ENCODE peak calls at places on chromosomes 5 and 9, in six cellular contexts. One of them, this sample, is unnamed.
A peak's percentile ranks its signal among the peaks of the same experiment; 100 is the strongest.

GRCh38 chr9:101388507-101388993 is 3.7 kb upstream of the BAAT start:
- DNase-seq in suprapubic skin: no peak
- DNase-seq in epithelial cell of esophagus: peak; percentile 33
- DNase-seq in GM12878: no peak
- DNase-seq in body of pancreas: no peak
- DNase-seq in activated CD8-positive, alpha-beta T cell treated with anti-CD3 and anti-CD28 coated beads for 36 hours: no peak
- DNase-seq in this sample: no peak

GRCh38 chr5:116442095-116442534 is 132.5 kb downstream of the SEMA6A start:
- DNase-seq in suprapubic skin: no peak
- DNase-seq in activated CD8-positive, alpha-beta T cell treated with anti-CD3 and anti-CD28 coated beads for 36 hours: no peak
- DNase-seq in GM12878: no peak
- DNase-seq in body of pancreas: peak; percentile 47
- DNase-seq in epithelial cell of esophagus: peak; percentile 79
- DNase-seq in this sample: no peak

GRCh38 chr5:84036842-84037241 is 316.2 kb upstream of the HAPLN1 start:
- DNase-seq in body of pancreas: no peak
- DNase-seq in epithelial cell of esophagus: no peak
- DNase-seq in GM12878: no peak
- DNase-seq in suprapubic skin: no peak
- DNase-seq in activated CD8-positive, alpha-beta T cell treated with anti-CD3 and anti-CD28 coated beads for 36 hours: no peak
- DNase-seq in this sample: no peak

GRCh38 chr9:77210116-77210515 is 32.8 kb downstream of the VPS13A start:
- DNase-seq in body of pancreas: no peak
- DNase-seq in GM12878: no peak
- DNase-seq in epithelial cell of esophagus: no peak
- DNase-seq in activated CD8-positive, alpha-beta T cell treated with anti-CD3 and anti-CD28 coated beads for 36 hours: no peak
- DNase-seq in suprapubic skin: no peak
- DNase-seq in this sample: no peak

GRCh38 chr5:124206540-124206939 is 539.9 kb downstream of the ZNF608 start:
- DNase-seq in suprapubic skin: no peak
- DNase-seq in activated CD8-positive, alpha-beta T cell treated with anti-CD3 and anti-CD28 coated beads for 36 hours: no peak
- DNase-seq in body of pancreas: no peak
- DNase-seq in GM12878: no peak
- DNase-seq in epithelial cell of esophagus: no peak
- DNase-seq in this sample: no peak

GRCh38 chr5:81922790-81923398 is 48.9 kb upstream of the ATG10 start:
- DNase-seq in epithelial cell of esophagus: no peak
- DNase-seq in body of pancreas: no peak
- DNase-seq in GM12878: peak; percentile 30
- DNase-seq in suprapubic skin: no peak
- DNase-seq in activated CD8-positive, alpha-beta T cell treated with anti-CD3 and anti-CD28 coated beads for 36 hours: no peak
- DNase-seq in this sample: no peak

GRCh38 chr5:129271309-129271708 is 176.8 kb downstream of the ISOC1 start:
- DNase-seq in epithelial cell of esophagus: peak; percentile 52
- DNase-seq in activated CD8-positive, alpha-beta T cell treated with anti-CD3 and anti-CD28 coated beads for 36 hours: no peak
- DNase-seq in suprapubic skin: no peak
- DNase-seq in GM12878: no peak
- DNase-seq in body of pancreas: no peak
- DNase-seq in this sample: no peak

GRCh38 chr5:114657342-114658130 is 295.7 kb downstream of the KCNN2 start:
- DNase-seq in body of pancreas: no peak
- DNase-seq in suprapubic skin: no peak
- DNase-seq in GM12878: no peak
- DNase-seq in activated CD8-positive, alpha-beta T cell treated with anti-CD3 and anti-CD28 coated beads for 36 hours: no peak
- DNase-seq in epithelial cell of esophagus: no peak
- DNase-seq in this sample: no peak

GRCh38 chr9:111983484-111983908 is 86.9 kb downstream of the UGCG start:
- DNase-seq in activated CD8-positive, alpha-beta T cell treated with anti-CD3 and anti-CD28 coated beads for 36 hours: peak; percentile 34
- DNase-seq in epithelial cell of esophagus: no peak
- DNase-seq in suprapubic skin: peak; percentile 17
- DNase-seq in GM12878: peak; percentile 94
- DNase-seq in body of pancreas: no peak
- DNase-seq in this sample: no peak

GRCh38 chr5:96664669-96665068 is 2.5 kb downstream of the CAST start:
- DNase-seq in suprapubic skin: no peak
- DNase-seq in body of pancreas: no peak
- DNase-seq in epithelial cell of esophagus: no peak
- DNase-seq in activated CD8-positive, alpha-beta T cell treated with anti-CD3 and anti-CD28 coated beads for 36 hours: no peak
- DNase-seq in GM12878: no peak
- DNase-seq in this sample: no peak

GRCh38 chr5:82594097-82594496 is 315.9 kb upstream of the RPS23 start:
- DNase-seq in body of pancreas: no peak
- DNase-seq in activated CD8-positive, alpha-beta T cell treated with anti-CD3 and anti-CD28 coated beads for 36 hours: no peak
- DNase-seq in GM12878: no peak
- DNase-seq in epithelial cell of esophagus: peak; percentile 50
- DNase-seq in suprapubic skin: no peak
- DNase-seq in this sample: no peak

GRCh38 chr5:80186634-80187033 is 69.2 kb downstream of the SERINC5 start:
- DNase-seq in epithelial cell of esophagus: peak; percentile 91
- DNase-seq in activated CD8-positive, alpha-beta T cell treated with anti-CD3 and anti-CD28 coated beads for 36 hours: peak; percentile 39
- DNase-seq in GM12878: no peak
- DNase-seq in body of pancreas: peak; percentile 18
- DNase-seq in suprapubic skin: no peak
- DNase-seq in this sample: no peak

GRCh38 chr5:160833806-160834205 is 18.2 kb downstream of the ATP10B start:
- DNase-seq in GM12878: no peak
- DNase-seq in suprapubic skin: no peak
- DNase-seq in body of pancreas: no peak
- DNase-seq in activated CD8-positive, alpha-beta T cell treated with anti-CD3 and anti-CD28 coated beads for 36 hours: no peak
- DNase-seq in epithelial cell of esophagus: peak; percentile 59
- DNase-seq in this sample: no peak

GRCh38 chr9:89309166-89309565 is 1.8 kb upstream of the CKS2 start:
- DNase-seq in GM12878: no peak
- DNase-seq in activated CD8-positive, alpha-beta T cell treated with anti-CD3 and anti-CD28 coated beads for 36 hours: no peak
- DNase-seq in body of pancreas: no peak
- DNase-seq in suprapubic skin: no peak
- DNase-seq in epithelial cell of esophagus: no peak
- DNase-seq in this sample: no peak

GRCh38 chr9:123823194-123823947 is 106.6 kb downstream of the DENND1A start:
- DNase-seq in suprapubic skin: no peak
- DNase-seq in activated CD8-positive, alpha-beta T cell treated with anti-CD3 and anti-CD28 coated beads for 36 hours: no peak
- DNase-seq in GM12878: no peak
- DNase-seq in epithelial cell of esophagus: no peak
- DNase-seq in body of pancreas: no peak
- DNase-seq in this sample: no peak

GRCh38 chr5:159901772-159902171 is 14.5 kb upstream of the ADRA1B start:
- DNase-seq in GM12878: no peak
- DNase-seq in activated CD8-positive, alpha-beta T cell treated with anti-CD3 and anti-CD28 coated beads for 36 hours: no peak
- DNase-seq in suprapubic skin: no peak
- DNase-seq in body of pancreas: no peak
- DNase-seq in epithelial cell of esophagus: no peak
- DNase-seq in this sample: no peak

GRCh38 chr5:157571357-157571827 is 4.2 kb downstream of the ADAM19 start:
- DNase-seq in body of pancreas: peak; percentile 17
- DNase-seq in GM12878: peak; percentile 75
- DNase-seq in epithelial cell of esophagus: no peak
- DNase-seq in suprapubic skin: no peak
- DNase-seq in activated CD8-positive, alpha-beta T cell treated with anti-CD3 and anti-CD28 coated beads for 36 hours: peak; percentile 41
- DNase-seq in this sample: no peak

GRCh38 chr5:40410231-40410861 is 269.4 kb upstream of the PTGER4 start:
- DNase-seq in epithelial cell of esophagus: peak; percentile 53
- DNase-seq in body of pancreas: peak; percentile 40
- DNase-seq in GM12878: no peak
- DNase-seq in activated CD8-positive, alpha-beta T cell treated with anti-CD3 and anti-CD28 coated beads for 36 hours: peak; percentile 80
- DNase-seq in suprapubic skin: no peak
- DNase-seq in this sample: no peak

GRCh38 chr9:99336531-99336930 is 114.4 kb downstream of the SEC61B start:
- DNase-seq in activated CD8-positive, alpha-beta T cell treated with anti-CD3 and anti-CD28 coated beads for 36 hours: no peak
- DNase-seq in suprapubic skin: no peak
- DNase-seq in body of pancreas: no peak
- DNase-seq in GM12878: no peak
- DNase-seq in epithelial cell of esophagus: peak; percentile 84
- DNase-seq in this sample: no peak

GRCh38 chr5:143806568-143806967 is 5.4 kb upstream of the HMHB1 start:
- DNase-seq in suprapubic skin: no peak
- DNase-seq in body of pancreas: no peak
- DNase-seq in activated CD8-positive, alpha-beta T cell treated with anti-CD3 and anti-CD28 coated beads for 36 hours: no peak
- DNase-seq in GM12878: peak; percentile 60
- DNase-seq in epithelial cell of esophagus: no peak
- DNase-seq in this sample: no peak

GRCh38 chr5:10655041-10655685 is 91.3 kb downstream of the ANKRD33B start:
- DNase-seq in epithelial cell of esophagus: peak; percentile 70
- DNase-seq in suprapubic skin: no peak
- DNase-seq in activated CD8-positive, alpha-beta T cell treated with anti-CD3 and anti-CD28 coated beads for 36 hours: no peak
- DNase-seq in body of pancreas: peak; percentile 1
- DNase-seq in GM12878: no peak
- DNase-seq in this sample: no peak

DNA sequence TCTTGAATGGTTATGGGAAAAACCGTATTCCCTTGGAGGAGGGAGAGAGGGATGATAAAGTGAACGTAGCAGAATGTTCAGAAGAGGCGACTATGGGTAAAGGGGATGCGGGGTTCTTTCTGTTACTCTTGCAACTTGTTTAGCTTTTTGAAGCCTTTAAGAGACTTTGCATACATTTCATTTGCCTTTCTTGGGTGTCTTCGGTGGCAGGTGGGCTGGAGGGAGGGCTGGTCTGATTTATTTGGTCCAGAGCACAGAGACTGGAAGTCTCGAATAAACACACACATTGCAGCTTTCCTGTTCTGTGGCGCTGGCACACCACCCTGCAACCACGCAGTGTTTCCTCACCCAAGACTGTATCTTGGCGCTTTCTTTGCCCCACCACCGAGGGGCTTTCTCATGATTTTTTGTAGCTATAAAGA is 23.2 kb downstream of the TTF1 start:
- DNase-seq in GM12878: no peak
- DNase-seq in activated CD8-positive, alpha-beta T cell treated with anti-CD3 and anti-CD28 coated beads for 36 hours: no peak
- DNase-seq in body of pancreas: no peak
- DNase-seq in suprapubic skin: no peak
- DNase-seq in epithelial cell of esophagus: no peak
- DNase-seq in this sample: no peak
- TF ChIP-seq CTCF in GM12878: no peak
- TF ChIP-seq CTCF in activated CD8-positive, alpha-beta T cell treated with anti-CD3 and anti-CD28 coated beads for 36 hours: no peak
- TF ChIP-seq CTCF in body of pancreas: no peak
- TF ChIP-seq CTCF in suprapubic skin: no peak
- TF ChIP-seq CTCF in epithelial cell of esophagus: no peak
- TF ChIP-seq CTCF in this sample: no peak

GRCh38 chr5:179406031-179406681 is 60.9 kb upstream of the ADAMTS2 start:
- DNase-seq in suprapubic skin: no peak
- DNase-seq in epithelial cell of esophagus: no peak
- DNase-seq in body of pancreas: peak; percentile 37
- DNase-seq in GM12878: no peak
- DNase-seq in activated CD8-positive, alpha-beta T cell treated with anti-CD3 and anti-CD28 coated beads for 36 hours: no peak
- DNase-seq in this sample: peak; percentile 83

GRCh38 chr5:179403426-179404147 is 58.3 kb upstream of the ADAMTS2 start:
- DNase-seq in suprapubic skin: no peak
- DNase-seq in activated CD8-positive, alpha-beta T cell treated with anti-CD3 and anti-CD28 coated beads for 36 hours: no peak
- DNase-seq in epithelial cell of esophagus: no peak
- DNase-seq in GM12878: no peak
- DNase-seq in body of pancreas: no peak
- DNase-seq in this sample: peak; percentile 69

GRCh38 chr5:179405054-179405416 is 59.8 kb upstream of the ADAMTS2 start:
- DNase-seq in GM12878: no peak
- DNase-seq in body of pancreas: no peak
- DNase-seq in epithelial cell of esophagus: no peak
- DNase-seq in activated CD8-positive, alpha-beta T cell treated with anti-CD3 and anti-CD28 coated beads for 36 hours: no peak
- DNase-seq in suprapubic skin: no peak
- DNase-seq in this sample: peak; percentile 65

GRCh38 chr5:179405426-179406030 is 60.3 kb upstream of the ADAMTS2 start:
- DNase-seq in body of pancreas: no peak
- DNase-seq in GM12878: no peak
- DNase-seq in suprapubic skin: no peak
- DNase-seq in activated CD8-positive, alpha-beta T cell treated with anti-CD3 and anti-CD28 coated beads for 36 hours: no peak
- DNase-seq in epithelial cell of esophagus: no peak
- DNase-seq in this sample: peak; percentile 78

DNA sequence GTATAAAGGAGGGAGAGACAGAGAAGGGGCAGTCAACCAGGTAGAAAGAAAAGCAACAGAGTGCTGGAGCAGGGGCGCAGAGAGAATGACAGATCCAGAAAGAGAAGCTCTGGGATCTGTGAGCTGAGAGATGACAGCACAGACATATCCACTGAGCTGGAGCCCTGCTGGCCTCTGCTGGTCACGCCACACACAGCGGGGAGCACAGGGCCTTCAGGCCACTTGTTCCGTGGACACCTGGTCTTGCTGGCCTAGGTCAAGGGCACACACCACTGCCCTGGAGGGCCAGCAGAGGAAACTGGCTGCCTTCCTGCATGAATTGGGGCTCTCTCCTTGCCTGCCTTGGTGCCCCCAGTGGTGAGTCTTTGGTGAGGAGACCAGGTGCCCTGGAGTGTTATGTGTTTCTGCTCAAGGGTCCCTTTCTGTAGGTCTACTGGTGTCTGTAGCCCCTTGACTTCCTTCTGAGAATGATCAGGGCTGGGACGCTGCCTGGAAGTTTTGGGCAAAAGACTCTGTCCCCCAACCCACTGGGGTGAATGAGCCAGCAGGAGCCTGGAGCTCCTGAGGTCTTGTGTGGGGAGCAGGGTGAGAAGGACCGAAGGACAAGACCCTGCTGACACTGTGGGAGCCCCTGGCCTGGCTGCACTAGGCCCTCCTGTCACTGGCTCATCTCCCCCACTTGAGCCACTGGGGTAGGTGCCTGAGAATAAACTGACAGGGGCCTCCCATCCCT is 59.2 kb upstream of the ADAMTS2 start:
- DNase-seq in epithelial cell of esophagus: no peak
- DNase-seq in GM12878: no peak
- DNase-seq in body of pancreas: peak; percentile 14
- DNase-seq in suprapubic skin: no peak
- DNase-seq in activated CD8-positive, alpha-beta T cell treated with anti-CD3 and anti-CD28 coated beads for 36 hours: no peak
- DNase-seq in this sample: peak; percentile 65
- TF ChIP-seq CTCF in epithelial cell of esophagus: no peak
- TF ChIP-seq CTCF in GM12878: no peak
- TF ChIP-seq CTCF in body of pancreas: no peak
- TF ChIP-seq CTCF in suprapubic skin: no peak
- TF ChIP-seq CTCF in activated CD8-positive, alpha-beta T cell treated with anti-CD3 and anti-CD28 coated beads for 36 hours: no peak
- TF ChIP-seq CTCF in this sample: peak; percentile 9

GRCh38 chr9:137163805-137164204 is 6.0 kb downstream of the LRRC26 start:
- DNase-seq in body of pancreas: no peak
- DNase-seq in activated CD8-positive, alpha-beta T cell treated with anti-CD3 and anti-CD28 coated beads for 36 hours: no peak
- DNase-seq in epithelial cell of esophagus: no peak
- DNase-seq in suprapubic skin: no peak
- DNase-seq in GM12878: no peak
- DNase-seq in this sample: no peak

GRCh38 chr9:137163101-137163661 is 6.7 kb downstream of the LRRC26 start:
- DNase-seq in body of pancreas: no peak
- DNase-seq in suprapubic skin: no peak
- DNase-seq in epithelial cell of esophagus: peak; percentile 37
- DNase-seq in GM12878: no peak
- DNase-seq in activated CD8-positive, alpha-beta T cell treated with anti-CD3 and anti-CD28 coated beads for 36 hours: no peak
- DNase-seq in this sample: no peak

GRCh38 chr9:137161558-137162483 is 8.0 kb downstream of the LRRC26 start:
- DNase-seq in body of pancreas: no peak
- DNase-seq in GM12878: no peak
- DNase-seq in activated CD8-positive, alpha-beta T cell treated with anti-CD3 and anti-CD28 coated beads for 36 hours: no peak
- DNase-seq in suprapubic skin: no peak
- DNase-seq in epithelial cell of esophagus: peak; percentile 23
- DNase-seq in this sample: no peak

GRCh38 chr9:137160716-137161557 is 8.9 kb downstream of the LRRC26 start:
- DNase-seq in body of pancreas: no peak
- DNase-seq in epithelial cell of esophagus: no peak
- DNase-seq in GM12878: no peak
- DNase-seq in activated CD8-positive, alpha-beta T cell treated with anti-CD3 and anti-CD28 coated beads for 36 hours: no peak
- DNase-seq in suprapubic skin: no peak
- DNase-seq in this sample: no peak

GRCh38 chr9:137162505-137163100 is 7.2 kb downstream of the LRRC26 start:
- DNase-seq in body of pancreas: peak; percentile 60
- DNase-seq in epithelial cell of esophagus: peak; percentile 50
- DNase-seq in activated CD8-positive, alpha-beta T cell treated with anti-CD3 and anti-CD28 coated beads for 36 hours: no peak
- DNase-seq in suprapubic skin: no peak
- DNase-seq in GM12878: no peak
- DNase-seq in this sample: no peak
- TF ChIP-seq CTCF in body of pancreas: no peak
- TF ChIP-seq CTCF in epithelial cell of esophagus: no peak
- TF ChIP-seq CTCF in activated CD8-positive, alpha-beta T cell treated with anti-CD3 and anti-CD28 coated beads for 36 hours: no peak
- TF ChIP-seq CTCF in suprapubic skin: no peak
- TF ChIP-seq CTCF in GM12878: no peak
- TF ChIP-seq CTCF in this sample: no peak

GRCh38 chr9:121485618-121486531 is 13.8 kb downstream of the GGTA1 start:
- DNase-seq in body of pancreas: peak; percentile 37
- DNase-seq in GM12878: no peak
- DNase-seq in epithelial cell of esophagus: no peak
- DNase-seq in suprapubic skin: no peak
- DNase-seq in activated CD8-positive, alpha-beta T cell treated with anti-CD3 and anti-CD28 coated beads for 36 hours: no peak
- DNase-seq in this sample: no peak
- TF ChIP-seq CTCF in body of pancreas: no peak
- TF ChIP-seq CTCF in GM12878: no peak
- TF ChIP-seq CTCF in epithelial cell of esophagus: no peak
- TF ChIP-seq CTCF in suprapubic skin: no peak
- TF ChIP-seq CTCF in activated CD8-positive, alpha-beta T cell treated with anti-CD3 and anti-CD28 coated beads for 36 hours: no peak
- TF ChIP-seq CTCF in this sample: no peak